ENCODE peak calls at places on chromosomes 3 and 15, in seven cellular contexts. One of them, this sample, is unnamed.

GRCh38 chr15:101029971-101030661 is 111.0 kb downstream of the LRRK1 start:
- DNase-seq in mesenchymal stem cell: no peak
- DNase-seq in neural progenitor cell: no peak
- DNase-seq in naive thymus-derived CD4-positive, alpha-beta T cell: no peak
- DNase-seq in endothelial cell of umbilical vein: no peak
- DNase-seq in left ventricle myocardium inferior: no peak
- DNase-seq in CD8-positive, alpha-beta memory T cell: no peak
- DNase-seq in this sample: peak; percentile 27

GRCh38 chr15:77096541-77096940 is 25.6 kb upstream of the TSPAN3 start:
- DNase-seq in mesenchymal stem cell: no peak
- DNase-seq in neural progenitor cell: no peak
- DNase-seq in naive thymus-derived CD4-positive, alpha-beta T cell: no peak
- DNase-seq in endothelial cell of umbilical vein: no peak
- DNase-seq in left ventricle myocardium inferior: no peak
- DNase-seq in CD8-positive, alpha-beta memory T cell: no peak
- DNase-seq in this sample: no peak

GRCh38 chr3:73236867-73237266 is 175.4 kb downstream of the EBLN2 start:
- DNase-seq in mesenchymal stem cell: no peak
- DNase-seq in neural progenitor cell: no peak
- DNase-seq in naive thymus-derived CD4-positive, alpha-beta T cell: no peak
- DNase-seq in endothelial cell of umbilical vein: no peak
- DNase-seq in left ventricle myocardium inferior: no peak
- DNase-seq in CD8-positive, alpha-beta memory T cell: no peak
- DNase-seq in this sample: no peak

GRCh38 chr3:177554900-177555759 is 357.8 kb upstream of the TBL1XR1 start:
- DNase-seq in mesenchymal stem cell: peak; percentile 51
- DNase-seq in neural progenitor cell: no peak
- DNase-seq in naive thymus-derived CD4-positive, alpha-beta T cell: no peak
- DNase-seq in endothelial cell of umbilical vein: no peak
- DNase-seq in left ventricle myocardium inferior: peak; percentile 22
- DNase-seq in CD8-positive, alpha-beta memory T cell: no peak
- DNase-seq in this sample: no peak

GRCh38 chr3:38649500-38650247 is at the start of gene SCN5A:
- DNase-seq in mesenchymal stem cell: peak; percentile 11
- DNase-seq in neural progenitor cell: peak; percentile 82
- DNase-seq in naive thymus-derived CD4-positive, alpha-beta T cell: peak; percentile 28
- DNase-seq in endothelial cell of umbilical vein: peak; percentile 38
- DNase-seq in left ventricle myocardium inferior: peak; percentile 55
- DNase-seq in CD8-positive, alpha-beta memory T cell: peak; percentile 29
- DNase-seq in this sample: peak; percentile 76

GRCh38 chr3:72347819-72348319 is 500.4 kb downstream of the SHQ1 start:
- DNase-seq in mesenchymal stem cell: peak; percentile 73
- DNase-seq in neural progenitor cell: peak; percentile 62
- DNase-seq in naive thymus-derived CD4-positive, alpha-beta T cell: peak; percentile 43
- DNase-seq in endothelial cell of umbilical vein: peak; percentile 92
- DNase-seq in left ventricle myocardium inferior: peak; percentile 51
- DNase-seq in CD8-positive, alpha-beta memory T cell: no peak
- DNase-seq in this sample: peak; percentile 70

GRCh38 chr3:172009736-172010254 is 29.6 kb upstream of the FNDC3B start:
- DNase-seq in mesenchymal stem cell: no peak
- DNase-seq in neural progenitor cell: no peak
- DNase-seq in naive thymus-derived CD4-positive, alpha-beta T cell: no peak
- DNase-seq in endothelial cell of umbilical vein: no peak
- DNase-seq in left ventricle myocardium inferior: no peak
- DNase-seq in CD8-positive, alpha-beta memory T cell: no peak
- DNase-seq in this sample: no peak

GRCh38 chr3:106635271-106635670 is 742.0 kb upstream of the CCDC54 start:
- DNase-seq in mesenchymal stem cell: peak; percentile 56
- DNase-seq in neural progenitor cell: no peak
- DNase-seq in naive thymus-derived CD4-positive, alpha-beta T cell: no peak
- DNase-seq in endothelial cell of umbilical vein: no peak
- DNase-seq in left ventricle myocardium inferior: no peak
- DNase-seq in CD8-positive, alpha-beta memory T cell: no peak
- DNase-seq in this sample: peak; percentile 35

GRCh38 chr3:125585595-125586223 is 9.6 kb downstream of the OSBPL11 start:
- DNase-seq in mesenchymal stem cell: peak; percentile 80
- DNase-seq in neural progenitor cell: peak; percentile 77
- DNase-seq in naive thymus-derived CD4-positive, alpha-beta T cell: peak; percentile 11
- DNase-seq in endothelial cell of umbilical vein: peak; percentile 78
- DNase-seq in left ventricle myocardium inferior: peak; percentile 26
- DNase-seq in CD8-positive, alpha-beta memory T cell: peak; percentile 21
- DNase-seq in this sample: peak; percentile 43

GRCh38 chr3:18045296-18045880 is 303.0 kb upstream of the TBC1D5 start:
- DNase-seq in mesenchymal stem cell: no peak
- DNase-seq in neural progenitor cell: no peak
- DNase-seq in naive thymus-derived CD4-positive, alpha-beta T cell: no peak
- DNase-seq in endothelial cell of umbilical vein: no peak
- DNase-seq in left ventricle myocardium inferior: no peak
- DNase-seq in CD8-positive, alpha-beta memory T cell: no peak
- DNase-seq in this sample: no peak

GRCh38 chr3:123884258-123884831 is at the start of gene MYLK:
- DNase-seq in mesenchymal stem cell: peak; percentile 97
- DNase-seq in neural progenitor cell: peak; percentile 99
- DNase-seq in naive thymus-derived CD4-positive, alpha-beta T cell: no peak
- DNase-seq in endothelial cell of umbilical vein: peak; percentile 71
- DNase-seq in left ventricle myocardium inferior: peak; percentile 73
- DNase-seq in CD8-positive, alpha-beta memory T cell: peak; percentile 13
- DNase-seq in this sample: peak; percentile 53

GRCh38 chr3:157405457-157405856 is 31.2 kb upstream of the PTX3 start:
- DNase-seq in mesenchymal stem cell: peak; percentile 9
- DNase-seq in neural progenitor cell: no peak
- DNase-seq in naive thymus-derived CD4-positive, alpha-beta T cell: no peak
- DNase-seq in endothelial cell of umbilical vein: no peak
- DNase-seq in left ventricle myocardium inferior: no peak
- DNase-seq in CD8-positive, alpha-beta memory T cell: no peak
- DNase-seq in this sample: no peak

GRCh38 chr3:12097972-12098371 is 60.7 kb downstream of the TIMP4 start:
- DNase-seq in mesenchymal stem cell: no peak
- DNase-seq in neural progenitor cell: no peak
- DNase-seq in naive thymus-derived CD4-positive, alpha-beta T cell: no peak
- DNase-seq in endothelial cell of umbilical vein: no peak
- DNase-seq in left ventricle myocardium inferior: no peak
- DNase-seq in CD8-positive, alpha-beta memory T cell: no peak
- DNase-seq in this sample: no peak

GRCh38 chr3:62332771-62333381 is 40.5 kb downstream of the FEZF2 start:
- DNase-seq in mesenchymal stem cell: peak; percentile 21
- DNase-seq in neural progenitor cell: peak; percentile 49
- DNase-seq in naive thymus-derived CD4-positive, alpha-beta T cell: no peak
- DNase-seq in endothelial cell of umbilical vein: peak; percentile 21
- DNase-seq in left ventricle myocardium inferior: no peak
- DNase-seq in CD8-positive, alpha-beta memory T cell: no peak
- DNase-seq in this sample: no peak

GRCh38 chr15:74888716-74889115 is 1.1 kb upstream of the MPI start:
- DNase-seq in mesenchymal stem cell: no peak
- DNase-seq in neural progenitor cell: no peak
- DNase-seq in naive thymus-derived CD4-positive, alpha-beta T cell: no peak
- DNase-seq in endothelial cell of umbilical vein: no peak
- DNase-seq in left ventricle myocardium inferior: no peak
- DNase-seq in CD8-positive, alpha-beta memory T cell: no peak
- DNase-seq in this sample: no peak

GRCh38 chr15:67755264-67755663 is 70.0 kb upstream of the SKOR1 start:
- DNase-seq in mesenchymal stem cell: no peak
- DNase-seq in neural progenitor cell: no peak
- DNase-seq in naive thymus-derived CD4-positive, alpha-beta T cell: no peak
- DNase-seq in endothelial cell of umbilical vein: no peak
- DNase-seq in left ventricle myocardium inferior: no peak
- DNase-seq in CD8-positive, alpha-beta memory T cell: no peak
- DNase-seq in this sample: no peak

GRCh38 chr15:31266712-31267111 is 59.9 kb upstream of the KLF13 start:
- DNase-seq in mesenchymal stem cell: no peak
- DNase-seq in neural progenitor cell: peak; percentile 5
- DNase-seq in naive thymus-derived CD4-positive, alpha-beta T cell: no peak
- DNase-seq in endothelial cell of umbilical vein: no peak
- DNase-seq in left ventricle myocardium inferior: no peak
- DNase-seq in CD8-positive, alpha-beta memory T cell: no peak
- DNase-seq in this sample: no peak

GRCh38 chr3:98901032-98901464 is 447 bp downstream of the DCBLD2 start:
- DNase-seq in mesenchymal stem cell: peak; percentile 66
- DNase-seq in neural progenitor cell: peak; percentile 80
- DNase-seq in naive thymus-derived CD4-positive, alpha-beta T cell: no peak
- DNase-seq in endothelial cell of umbilical vein: peak; percentile 70
- DNase-seq in left ventricle myocardium inferior: peak; percentile 49
- DNase-seq in CD8-positive, alpha-beta memory T cell: no peak
- DNase-seq in this sample: no peak

GRCh38 chr15:49062900-49063299 is 16.7 kb upstream of the SECISBP2L start:
- DNase-seq in mesenchymal stem cell: no peak
- DNase-seq in neural progenitor cell: no peak
- DNase-seq in naive thymus-derived CD4-positive, alpha-beta T cell: no peak
- DNase-seq in endothelial cell of umbilical vein: no peak
- DNase-seq in left ventricle myocardium inferior: no peak
- DNase-seq in CD8-positive, alpha-beta memory T cell: no peak
- DNase-seq in this sample: no peak

GRCh38 chr15:52528465-52529288 is at the start of gene MYO5A:
- DNase-seq in mesenchymal stem cell: peak; percentile 72
- DNase-seq in neural progenitor cell: peak; percentile 92
- DNase-seq in naive thymus-derived CD4-positive, alpha-beta T cell: peak; percentile 80
- DNase-seq in endothelial cell of umbilical vein: peak; percentile 75
- DNase-seq in left ventricle myocardium inferior: peak; percentile 76
- DNase-seq in CD8-positive, alpha-beta memory T cell: peak; percentile 74
- DNase-seq in this sample: peak; percentile 72

GRCh38 chr3:174016186-174016585 is 618.6 kb downstream of the NLGN1 start:
- DNase-seq in mesenchymal stem cell: peak; percentile 64
- DNase-seq in neural progenitor cell: no peak
- DNase-seq in naive thymus-derived CD4-positive, alpha-beta T cell: no peak
- DNase-seq in endothelial cell of umbilical vein: peak; percentile 30
- DNase-seq in left ventricle myocardium inferior: no peak
- DNase-seq in CD8-positive, alpha-beta memory T cell: no peak
- DNase-seq in this sample: no peak

GRCh38 chr15:66751579-66751978 is 49.5 kb downstream of the SMAD6 start:
- DNase-seq in mesenchymal stem cell: no peak
- DNase-seq in neural progenitor cell: no peak
- DNase-seq in naive thymus-derived CD4-positive, alpha-beta T cell: peak; percentile 40
- DNase-seq in endothelial cell of umbilical vein: no peak
- DNase-seq in left ventricle myocardium inferior: no peak
- DNase-seq in CD8-positive, alpha-beta memory T cell: no peak
- DNase-seq in this sample: peak; percentile 64

GRCh38 chr3:133563186-133563591 is 10.3 kb upstream of the CDV3 start:
- DNase-seq in mesenchymal stem cell: peak; percentile 52
- DNase-seq in neural progenitor cell: no peak
- DNase-seq in naive thymus-derived CD4-positive, alpha-beta T cell: no peak
- DNase-seq in endothelial cell of umbilical vein: no peak
- DNase-seq in left ventricle myocardium inferior: no peak
- DNase-seq in CD8-positive, alpha-beta memory T cell: no peak
- DNase-seq in this sample: peak; percentile 68

GRCh38 chr15:20652914-20653313 is 111.3 kb upstream of the GOLGA6L6 start:
- DNase-seq in mesenchymal stem cell: no peak
- DNase-seq in neural progenitor cell: no peak
- DNase-seq in naive thymus-derived CD4-positive, alpha-beta T cell: no peak
- DNase-seq in endothelial cell of umbilical vein: no peak
- DNase-seq in left ventricle myocardium inferior: no peak
- DNase-seq in CD8-positive, alpha-beta memory T cell: no peak
- DNase-seq in this sample: no peak

GRCh38 chr3:4515896-4516295 is 22.7 kb downstream of the ITPR1 start:
- DNase-seq in mesenchymal stem cell: no peak
- DNase-seq in neural progenitor cell: no peak
- DNase-seq in naive thymus-derived CD4-positive, alpha-beta T cell: no peak
- DNase-seq in endothelial cell of umbilical vein: no peak
- DNase-seq in left ventricle myocardium inferior: no peak
- DNase-seq in CD8-positive, alpha-beta memory T cell: no peak
- DNase-seq in this sample: no peak

GRCh38 chr15:25508369-25509002 is 69.7 kb upstream of the UBE3A start:
- DNase-seq in mesenchymal stem cell: peak; percentile 1
- DNase-seq in neural progenitor cell: peak; percentile 68
- DNase-seq in naive thymus-derived CD4-positive, alpha-beta T cell: no peak
- DNase-seq in endothelial cell of umbilical vein: no peak
- DNase-seq in left ventricle myocardium inferior: no peak
- DNase-seq in CD8-positive, alpha-beta memory T cell: no peak
- DNase-seq in this sample: no peak

GRCh38 chr15:62419206-62419605 is 254.1 kb upstream of the C2CD4B start:
- DNase-seq in mesenchymal stem cell: no peak
- DNase-seq in neural progenitor cell: no peak
- DNase-seq in naive thymus-derived CD4-positive, alpha-beta T cell: no peak
- DNase-seq in endothelial cell of umbilical vein: no peak
- DNase-seq in left ventricle myocardium inferior: no peak
- DNase-seq in CD8-positive, alpha-beta memory T cell: no peak
- DNase-seq in this sample: no peak
- H3K27ac ChIP-seq in mesenchymal stem cell: peak overlapping the region; percentile 83
- H3K27ac ChIP-seq in neural progenitor cell: no peak overlapping the region
- H3K27ac ChIP-seq in naive thymus-derived CD4-positive, alpha-beta T cell: no peak overlapping the region
- H3K27ac ChIP-seq in endothelial cell of umbilical vein: no peak overlapping the region
- H3K27ac ChIP-seq in left ventricle myocardium inferior: no peak overlapping the region
- H3K27ac ChIP-seq in CD8-positive, alpha-beta memory T cell: no peak overlapping the region
- H3K27ac ChIP-seq in this sample: no peak overlapping the region

DNA sequence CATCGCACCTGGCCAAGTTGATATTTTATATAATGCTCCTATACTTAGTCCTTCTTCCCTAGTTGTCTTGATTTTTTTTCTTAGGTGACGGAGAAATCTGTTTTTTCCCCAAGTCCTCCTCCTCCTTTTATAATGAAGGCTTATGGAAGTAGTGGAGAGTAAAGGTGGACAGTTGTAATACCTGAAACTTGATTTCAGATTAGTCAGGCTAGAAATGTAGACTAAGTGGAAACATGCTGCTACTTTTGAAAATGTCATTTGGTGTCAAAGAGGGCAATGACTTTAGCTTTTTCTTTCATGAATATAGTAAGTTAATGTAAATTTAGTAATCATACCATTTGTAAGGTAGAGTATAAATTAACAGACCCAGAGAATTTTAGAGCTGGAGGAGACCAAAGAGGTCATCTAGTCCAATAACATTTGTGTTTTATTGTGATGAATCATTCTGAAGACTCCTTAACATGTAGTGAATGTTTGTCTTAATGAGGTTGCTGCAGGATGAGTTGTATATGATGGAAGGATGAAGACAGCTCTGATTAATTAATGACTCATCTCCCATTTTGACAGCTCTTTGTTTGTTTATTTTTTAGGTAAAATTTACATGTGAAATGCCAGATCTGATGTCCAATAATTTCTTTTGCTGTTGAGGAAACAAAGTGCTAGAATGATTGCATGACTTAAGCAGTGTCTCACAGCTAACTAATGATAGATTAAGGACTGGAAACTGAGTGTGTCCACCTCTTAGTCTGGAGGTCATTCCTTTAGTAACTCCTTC is 8.7 kb downstream of the CTDSPL2 start:
- DNase-seq in mesenchymal stem cell: peak; percentile 39
- DNase-seq in neural progenitor cell: no peak
- DNase-seq in naive thymus-derived CD4-positive, alpha-beta T cell: no peak
- DNase-seq in endothelial cell of umbilical vein: peak; percentile 18
- DNase-seq in left ventricle myocardium inferior: no peak
- DNase-seq in CD8-positive, alpha-beta memory T cell: no peak
- DNase-seq in this sample: no peak
- H3K4me1 ChIP-seq in mesenchymal stem cell: no peaks in the 10 kb centered on the region
- H3K4me1 ChIP-seq in neural progenitor cell: peaks cover 6% of the 10 kb centered on the region
- H3K4me1 ChIP-seq in naive thymus-derived CD4-positive, alpha-beta T cell: peaks cover 3% of the 10 kb centered on the region
- H3K4me1 ChIP-seq in endothelial cell of umbilical vein: peaks cover 6% of the 10 kb centered on the region
- H3K4me1 ChIP-seq in left ventricle myocardium inferior: peaks cover 33% of the 10 kb centered on the region
- H3K4me1 ChIP-seq in CD8-positive, alpha-beta memory T cell: peaks cover 25% of the 10 kb centered on the region
- H3K4me1 ChIP-seq in this sample: peaks cover 10% of the 10 kb centered on the region

GRCh38 chr3:114538211-114538610 is 244.4 kb downstream of the TIGIT start:
- DNase-seq in mesenchymal stem cell: no peak
- DNase-seq in neural progenitor cell: no peak
- DNase-seq in naive thymus-derived CD4-positive, alpha-beta T cell: no peak
- DNase-seq in endothelial cell of umbilical vein: no peak
- DNase-seq in left ventricle myocardium inferior: no peak
- DNase-seq in CD8-positive, alpha-beta memory T cell: no peak
- DNase-seq in this sample: no peak
- H3K27ac ChIP-seq in mesenchymal stem cell: no peak overlapping the region
- H3K27ac ChIP-seq in neural progenitor cell: no peak overlapping the region
- H3K27ac ChIP-seq in naive thymus-derived CD4-positive, alpha-beta T cell: no peak overlapping the region
- H3K27ac ChIP-seq in endothelial cell of umbilical vein: no peak overlapping the region
- H3K27ac ChIP-seq in left ventricle myocardium inferior: no peak overlapping the region
- H3K27ac ChIP-seq in CD8-positive, alpha-beta memory T cell: no peak overlapping the region
- H3K27ac ChIP-seq in this sample: no peak overlapping the region

GRCh38 chr3:46406786-46407611 is at the start of the genes CCR5AS and CCRL2:
- DNase-seq in mesenchymal stem cell: peak; percentile 48
- DNase-seq in neural progenitor cell: no peak
- DNase-seq in naive thymus-derived CD4-positive, alpha-beta T cell: peak; percentile 27
- DNase-seq in endothelial cell of umbilical vein: peak; percentile 86
- DNase-seq in left ventricle myocardium inferior: peak; percentile 45
- DNase-seq in CD8-positive, alpha-beta memory T cell: peak; percentile 23
- DNase-seq in this sample: peak; percentile 44
- H3K4me1 ChIP-seq in mesenchymal stem cell: peaks cover 11% of the 10 kb centered on the region
- H3K4me1 ChIP-seq in neural progenitor cell: no peaks in the 10 kb centered on the region
- H3K4me1 ChIP-seq in naive thymus-derived CD4-positive, alpha-beta T cell: peaks cover 10% of the 10 kb centered on the region
- H3K4me1 ChIP-seq in endothelial cell of umbilical vein: peaks cover 41% of the 10 kb centered on the region
- H3K4me1 ChIP-seq in left ventricle myocardium inferior: peaks cover 75% of the 10 kb centered on the region
- H3K4me1 ChIP-seq in CD8-positive, alpha-beta memory T cell: peaks cover 12% of the 10 kb centered on the region
- H3K4me1 ChIP-seq in this sample: peaks cover 38% of the 10 kb centered on the region

This sample was measured in SJSA1.